ENCODE peak calls at places on chromosomes 2 and 18, in five cellular contexts. One of them, this sample, is unnamed.

GRCh38 chr2:157258520-157259326 is 1.2 kb downstream of the GALNT5 start:
- DNase-seq in astrocyte of the spinal cord: no peak
- DNase-seq in fibroblast of pulmonary artery: no peak
- DNase-seq in cardiac muscle cell: no peak
- DNase-seq in coronary artery: no peak
- DNase-seq in this sample: no peak

GRCh38 chr18:61546598-61546997 is 213.4 kb downstream of the CDH20 start:
- DNase-seq in astrocyte of the spinal cord: peak; percentile 73
- DNase-seq in fibroblast of pulmonary artery: peak; percentile 64
- DNase-seq in cardiac muscle cell: no peak
- DNase-seq in coronary artery: no peak
- DNase-seq in this sample: no peak

GRCh38 chr2:164061129-164061746 is 325.4 kb upstream of the FIGN start:
- DNase-seq in astrocyte of the spinal cord: peak; percentile 34
- DNase-seq in fibroblast of pulmonary artery: peak; percentile 58
- DNase-seq in cardiac muscle cell: peak; percentile 65
- DNase-seq in coronary artery: no peak
- DNase-seq in this sample: peak; percentile 69

GRCh38 chr2:201234167-201235139 is 25.9 kb upstream of the CASP8 start:
- DNase-seq in astrocyte of the spinal cord: no peak
- DNase-seq in fibroblast of pulmonary artery: no peak
- DNase-seq in cardiac muscle cell: no peak
- DNase-seq in coronary artery: no peak
- DNase-seq in this sample: peak; percentile 37

GRCh38 chr18:3305933-3306332 is 44.0 kb downstream of the MYL12B start:
- DNase-seq in astrocyte of the spinal cord: peak; percentile 89
- DNase-seq in fibroblast of pulmonary artery: peak; percentile 87
- DNase-seq in cardiac muscle cell: no peak
- DNase-seq in coronary artery: no peak
- DNase-seq in this sample: peak; percentile 22

GRCh38 chr2:53233759-53234547 is 533.7 kb upstream of the CHAC2 start:
- DNase-seq in astrocyte of the spinal cord: no peak
- DNase-seq in fibroblast of pulmonary artery: no peak
- DNase-seq in cardiac muscle cell: no peak
- DNase-seq in coronary artery: no peak
- DNase-seq in this sample: no peak

GRCh38 chr18:55731594-55732042 is 143.6 kb upstream of the TCF4 start:
- DNase-seq in astrocyte of the spinal cord: peak; percentile 10
- DNase-seq in fibroblast of pulmonary artery: peak; percentile 82
- DNase-seq in cardiac muscle cell: no peak
- DNase-seq in coronary artery: no peak
- DNase-seq in this sample: no peak

GRCh38 chr2:151762694-151763093 is 28.4 kb upstream of the NEB start:
- DNase-seq in astrocyte of the spinal cord: no peak
- DNase-seq in fibroblast of pulmonary artery: no peak
- DNase-seq in cardiac muscle cell: no peak
- DNase-seq in coronary artery: no peak
- DNase-seq in this sample: no peak

GRCh38 chr2:238817382-238817781 is 30.5 kb upstream of the TWIST2 start:
- DNase-seq in astrocyte of the spinal cord: no peak
- DNase-seq in fibroblast of pulmonary artery: no peak
- DNase-seq in cardiac muscle cell: no peak
- DNase-seq in coronary artery: no peak
- DNase-seq in this sample: no peak

GRCh38 chr2:188734688-188735087 is 239.5 kb upstream of the COL3A1 start:
- DNase-seq in astrocyte of the spinal cord: peak; percentile 55
- DNase-seq in fibroblast of pulmonary artery: no peak
- DNase-seq in cardiac muscle cell: no peak
- DNase-seq in coronary artery: no peak
- DNase-seq in this sample: no peak

GRCh38 chr18:79470547-79470946 is 74.8 kb downstream of the NFATC1 start:
- DNase-seq in astrocyte of the spinal cord: no peak
- DNase-seq in fibroblast of pulmonary artery: no peak
- DNase-seq in cardiac muscle cell: no peak
- DNase-seq in coronary artery: no peak
- DNase-seq in this sample: no peak

GRCh38 chr2:217664761-217665160 is 338.0 kb downstream of the TNS1 start:
- DNase-seq in astrocyte of the spinal cord: no peak
- DNase-seq in fibroblast of pulmonary artery: no peak
- DNase-seq in cardiac muscle cell: no peak
- DNase-seq in coronary artery: no peak
- DNase-seq in this sample: no peak

GRCh38 chr2:152694161-152694661 is 23.1 kb downstream of the PRPF40A start:
- DNase-seq in astrocyte of the spinal cord: peak; percentile 81
- DNase-seq in fibroblast of pulmonary artery: peak; percentile 60
- DNase-seq in cardiac muscle cell: no peak
- DNase-seq in coronary artery: no peak
- DNase-seq in this sample: no peak

GRCh38 chr2:177275041-177275440 is 10.5 kb upstream of the NFE2L2 start:
- DNase-seq in astrocyte of the spinal cord: peak; percentile 83
- DNase-seq in fibroblast of pulmonary artery: peak; percentile 95
- DNase-seq in cardiac muscle cell: no peak
- DNase-seq in coronary artery: no peak
- DNase-seq in this sample: no peak

GRCh38 chr2:215019521-215020145 is 118.8 kb downstream of the ABCA12 start:
- DNase-seq in astrocyte of the spinal cord: no peak
- DNase-seq in fibroblast of pulmonary artery: no peak
- DNase-seq in cardiac muscle cell: no peak
- DNase-seq in coronary artery: no peak
- DNase-seq in this sample: no peak

GRCh38 chr2:214484239-214484638 is 73.4 kb downstream of the VWC2L start:
- DNase-seq in astrocyte of the spinal cord: no peak
- DNase-seq in fibroblast of pulmonary artery: no peak
- DNase-seq in cardiac muscle cell: no peak
- DNase-seq in coronary artery: no peak
- DNase-seq in this sample: no peak

GRCh38 chr2:208373460-208374089 is 33.0 kb upstream of the PTH2R start:
- DNase-seq in astrocyte of the spinal cord: peak; percentile 65
- DNase-seq in fibroblast of pulmonary artery: peak; percentile 72
- DNase-seq in cardiac muscle cell: peak; percentile 63
- DNase-seq in coronary artery: no peak
- DNase-seq in this sample: peak; percentile 59

GRCh38 chr2:73759287-73759764 is 20.6 kb downstream of the DUSP11 start:
- DNase-seq in astrocyte of the spinal cord: no peak
- DNase-seq in fibroblast of pulmonary artery: peak; percentile 82
- DNase-seq in cardiac muscle cell: peak; percentile 9
- DNase-seq in coronary artery: no peak
- DNase-seq in this sample: no peak

GRCh38 chr2:11828933-11829323 is 82.5 kb downstream of the LPIN1 start:
- DNase-seq in astrocyte of the spinal cord: no peak
- DNase-seq in fibroblast of pulmonary artery: no peak
- DNase-seq in cardiac muscle cell: no peak
- DNase-seq in coronary artery: no peak
- DNase-seq in this sample: no peak

GRCh38 chr2:144320491-144320890 is 199.4 kb downstream of the ZEB2 start:
- DNase-seq in astrocyte of the spinal cord: peak; percentile 60
- DNase-seq in fibroblast of pulmonary artery: peak; percentile 46
- DNase-seq in cardiac muscle cell: no peak
- DNase-seq in coronary artery: no peak
- DNase-seq in this sample: peak; percentile 47

GRCh38 chr2:120108049-120108448 is 95.2 kb downstream of the EPB41L5 start:
- DNase-seq in astrocyte of the spinal cord: peak; percentile 88
- DNase-seq in fibroblast of pulmonary artery: peak; percentile 86
- DNase-seq in cardiac muscle cell: no peak
- DNase-seq in coronary artery: no peak
- DNase-seq in this sample: no peak

GRCh38 chr18:71036783-71037182 is 747.9 kb downstream of the SOCS6 start:
- DNase-seq in astrocyte of the spinal cord: peak; percentile 41
- DNase-seq in fibroblast of pulmonary artery: peak; percentile 95
- DNase-seq in cardiac muscle cell: no peak
- DNase-seq in coronary artery: no peak
- DNase-seq in this sample: no peak

DNA sequence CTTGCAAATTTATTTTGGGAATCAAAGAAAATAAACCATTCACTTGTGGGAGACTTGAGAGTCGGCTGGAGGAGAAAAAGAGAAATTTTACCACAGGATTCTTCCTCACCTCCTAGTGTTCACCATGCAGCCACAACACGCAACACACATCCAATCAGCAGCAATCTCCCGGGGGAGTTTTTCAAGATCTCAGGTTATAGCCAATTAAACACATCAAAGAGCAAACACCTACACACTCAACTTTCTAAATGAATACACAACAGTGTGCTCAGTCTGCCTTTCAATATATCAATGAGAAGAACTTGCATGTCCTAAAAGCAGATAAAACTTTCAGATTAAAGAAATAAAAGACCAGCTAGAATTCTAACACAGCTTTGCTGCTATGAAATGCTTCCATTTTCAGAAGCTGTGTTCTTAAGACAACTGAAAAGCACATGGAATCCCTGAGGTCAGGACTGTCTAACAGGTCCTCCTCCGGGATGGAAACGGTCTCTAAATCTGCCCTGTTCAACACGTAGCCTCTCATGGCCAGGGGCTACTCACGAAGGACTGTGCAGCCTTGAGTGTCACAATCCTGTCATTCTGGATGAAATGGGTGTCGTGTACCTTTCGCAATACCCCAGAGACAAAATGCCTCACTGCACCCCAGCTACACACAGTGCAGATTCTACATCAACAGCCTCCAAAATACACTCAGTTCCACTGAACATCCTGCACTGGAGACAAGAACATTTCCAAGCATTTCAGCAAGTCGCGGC is 84.2 kb downstream of the ZNF516 start:
- DNase-seq in astrocyte of the spinal cord: no peak
- DNase-seq in fibroblast of pulmonary artery: no peak
- DNase-seq in cardiac muscle cell: no peak
- DNase-seq in coronary artery: peak; percentile 41
- DNase-seq in this sample: peak; percentile 89
- H3K4me3 ChIP-seq in astrocyte of the spinal cord: no peak overlapping the region
- H3K4me3 ChIP-seq in fibroblast of pulmonary artery: no peak overlapping the region
- H3K4me3 ChIP-seq in cardiac muscle cell: no peak overlapping the region
- H3K4me3 ChIP-seq in coronary artery: no peak overlapping the region
- H3K4me3 ChIP-seq in this sample: no peak overlapping the region

DNA sequence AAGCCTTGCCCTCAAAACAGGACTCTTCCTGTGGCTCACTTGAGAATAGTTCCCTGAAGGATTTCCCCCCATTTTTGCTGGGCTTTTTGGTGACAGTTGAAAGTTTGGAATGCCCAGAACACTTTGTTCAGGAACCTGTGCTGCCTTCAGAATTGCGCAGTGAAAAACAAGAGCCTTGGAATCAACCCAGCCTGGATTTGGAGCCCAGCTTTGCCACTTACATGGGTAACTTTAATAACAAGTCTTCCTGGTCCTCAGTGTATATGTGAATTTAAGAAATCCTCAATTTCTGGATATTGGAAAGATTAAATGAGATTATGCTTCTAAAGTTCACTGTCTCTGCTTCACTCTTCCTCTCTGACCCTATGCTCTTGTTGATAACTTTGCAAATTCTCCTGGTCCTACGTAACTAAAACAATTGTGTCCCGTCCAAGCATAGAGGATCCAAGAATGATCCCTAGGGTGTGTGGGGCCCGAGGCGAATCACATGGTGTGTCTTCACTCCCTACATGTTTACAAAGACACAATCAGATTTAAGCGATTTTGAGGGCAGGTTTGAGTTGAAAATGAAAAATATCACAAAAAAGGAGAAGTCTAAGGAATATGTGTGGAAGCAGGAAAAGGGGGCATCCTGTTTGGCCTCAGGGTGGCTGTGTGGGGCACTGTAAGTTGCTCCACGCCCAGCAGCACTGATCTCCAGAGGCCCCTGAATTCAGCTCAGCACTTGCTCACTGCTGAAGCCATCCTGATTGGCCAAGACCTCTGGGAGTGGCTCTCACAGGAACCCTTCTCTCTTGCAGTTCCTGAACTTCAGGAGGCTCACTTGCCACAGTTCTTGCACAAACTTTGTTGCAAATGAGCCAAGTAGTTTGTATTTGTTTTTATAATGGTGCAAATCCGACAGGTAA is 363.8 kb downstream of the ZNF521 start:
- DNase-seq in astrocyte of the spinal cord: no peak
- DNase-seq in fibroblast of pulmonary artery: no peak
- DNase-seq in cardiac muscle cell: no peak
- DNase-seq in coronary artery: no peak
- DNase-seq in this sample: peak; percentile 17
- H3K4me3 ChIP-seq in astrocyte of the spinal cord: no peak overlapping the region
- H3K4me3 ChIP-seq in fibroblast of pulmonary artery: no peak overlapping the region
- H3K4me3 ChIP-seq in cardiac muscle cell: no peak overlapping the region
- H3K4me3 ChIP-seq in coronary artery: no peak overlapping the region
- H3K4me3 ChIP-seq in this sample: no peak overlapping the region

DNA sequence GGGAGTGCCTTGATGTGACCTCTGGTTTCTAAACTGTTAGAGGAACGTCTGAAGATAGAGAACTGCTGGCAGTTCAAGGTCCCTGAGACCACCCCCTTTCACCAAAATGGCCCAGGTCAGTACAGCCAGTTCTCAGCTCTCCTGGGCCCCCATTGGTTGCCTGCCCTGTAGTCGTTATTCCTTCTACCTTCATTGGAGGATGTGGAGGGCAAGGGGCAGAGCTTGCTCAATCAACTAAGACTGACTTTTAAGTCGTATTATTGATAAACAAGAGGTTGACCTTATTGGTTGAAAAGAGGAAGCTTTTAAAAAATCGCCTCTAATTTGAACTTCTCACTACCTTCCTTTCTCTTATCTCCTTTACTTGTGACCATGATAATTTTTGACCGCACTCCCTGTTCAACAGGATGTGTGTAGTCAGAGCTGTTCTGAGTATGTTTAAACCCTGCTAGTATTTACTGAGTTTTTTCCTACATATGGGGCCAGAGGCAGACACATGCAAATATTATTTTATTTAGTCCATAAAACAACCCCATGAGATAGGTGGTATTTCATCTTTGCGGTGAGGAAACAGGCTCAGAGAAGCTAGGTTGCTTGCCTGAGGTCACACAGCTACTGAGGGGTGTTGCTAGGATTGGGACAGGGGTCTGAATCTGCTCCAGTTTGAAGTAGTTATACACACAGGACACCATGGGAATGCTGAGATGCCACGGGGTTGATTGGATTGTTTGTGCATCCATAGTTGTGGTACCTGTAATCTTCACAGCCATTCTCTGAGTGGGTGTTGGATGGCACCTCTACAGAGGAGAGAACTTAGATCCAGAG is 65.9 kb downstream of the TMEM247 start:
- DNase-seq in astrocyte of the spinal cord: no peak
- DNase-seq in fibroblast of pulmonary artery: no peak
- DNase-seq in cardiac muscle cell: no peak
- DNase-seq in coronary artery: peak; percentile 38
- DNase-seq in this sample: peak; percentile 28
- H3K4me3 ChIP-seq in astrocyte of the spinal cord: no peak overlapping the region
- H3K4me3 ChIP-seq in fibroblast of pulmonary artery: peak overlapping the region; percentile 76
- H3K4me3 ChIP-seq in cardiac muscle cell: no peak overlapping the region
- H3K4me3 ChIP-seq in coronary artery: peak overlapping the region; percentile 88
- H3K4me3 ChIP-seq in this sample: no peak overlapping the region

GRCh38 chr18:22179631-22180030 is 10.2 kb downstream of the GATA6 start:
- DNase-seq in astrocyte of the spinal cord: no peak
- DNase-seq in fibroblast of pulmonary artery: no peak
- DNase-seq in cardiac muscle cell: no peak
- DNase-seq in coronary artery: no peak
- DNase-seq in this sample: no peak
- H3K4me3 ChIP-seq in astrocyte of the spinal cord: no peak overlapping the region
- H3K4me3 ChIP-seq in fibroblast of pulmonary artery: no peak overlapping the region
- H3K4me3 ChIP-seq in cardiac muscle cell: peak overlapping the region; percentile 7
- H3K4me3 ChIP-seq in coronary artery: peak overlapping the region; percentile 90
- H3K4me3 ChIP-seq in this sample: no peak overlapping the region

GRCh38 chr2:158796606-158797005 is 1.5 kb downstream of the DAPL1 start:
- DNase-seq in astrocyte of the spinal cord: no peak
- DNase-seq in fibroblast of pulmonary artery: no peak
- DNase-seq in cardiac muscle cell: no peak
- DNase-seq in coronary artery: no peak
- DNase-seq in this sample: no peak

GRCh38 chr2:158797963-158798700 is 3.0 kb downstream of the DAPL1 start:
- DNase-seq in astrocyte of the spinal cord: peak; percentile 8
- DNase-seq in fibroblast of pulmonary artery: no peak
- DNase-seq in cardiac muscle cell: no peak
- DNase-seq in coronary artery: no peak
- DNase-seq in this sample: no peak

GRCh38 chr2:158799181-158799580 is 4.1 kb downstream of the DAPL1 start:
- DNase-seq in astrocyte of the spinal cord: no peak
- DNase-seq in fibroblast of pulmonary artery: no peak
- DNase-seq in cardiac muscle cell: no peak
- DNase-seq in coronary artery: no peak
- DNase-seq in this sample: no peak

GRCh38 chr2:158795110-158795924 is at the start of gene DAPL1:
- DNase-seq in astrocyte of the spinal cord: no peak
- DNase-seq in fibroblast of pulmonary artery: no peak
- DNase-seq in cardiac muscle cell: peak; percentile 9
- DNase-seq in coronary artery: no peak
- DNase-seq in this sample: peak; percentile 4
- H3K4me3 ChIP-seq in astrocyte of the spinal cord: no peak within 1 kb of the TSS
- H3K4me3 ChIP-seq in fibroblast of pulmonary artery: no peak within 1 kb of the TSS
- H3K4me3 ChIP-seq in cardiac muscle cell: no peak within 1 kb of the TSS
- H3K4me3 ChIP-seq in coronary artery: peak within 1 kb of the TSS; percentile 48
- H3K4me3 ChIP-seq in this sample: no peak within 1 kb of the TSS